ENCODE peak calls at places on chromosomes 13 and 19, in nine cellular contexts. V is uterus; W is astrocyte; T is upper lobe of right lung; R is PC-3; I is testis; D is CD8-positive, alpha-beta T cell; Q is right lobe of liver; X is adrenal gland. Y is an unnamed sample.

GRCh38 chr19:12946092-12946845 is 607 bp downstream of the RAD23A start:
- DNase-seq in V (peak; percentile 72), R (peak; percentile 82), D (peak; percentile 45), W (peak; percentile 67), I (peak; percentile 68), X (peak; percentile 75), Q (peak; percentile 79), T (peak; percentile 89), Y (no peak)

GRCh38 chr13:64061649-64062048 is 2646.0 kb upstream of the PCDH20 start:
- DNase-seq in R (no peak), Q (no peak), D (no peak), T (no peak), W (no peak), X (no peak), I (no peak), V (no peak), Y (no peak)

GRCh38 chr13:113216165-113217056 is 7.0 kb downstream of the CUL4A start:
- DNase-seq in R (peak; percentile 73), V (no peak), Q (no peak), W (peak; percentile 78), X (peak; percentile 63), T (peak; percentile 74), I (no peak), D (no peak), Y (no peak)

GRCh38 chr13:45224181-45224580 is 23.3 kb upstream of the KCTD4 start:
- DNase-seq in D (no peak), Q (no peak), W (peak; percentile 36), R (no peak), I (no peak), T (no peak), V (no peak), X (no peak), Y (no peak)

GRCh38 chr19:50649433-50650391 is at the start of gene C19orf81:
- DNase-seq in R (peak; percentile 23), D (no peak), V (no peak), I (peak; percentile 68), W (no peak), T (no peak), Q (no peak), X (no peak), Y (no peak)

GRCh38 chr13:95033890-95034289 is 267.4 kb downstream of the ABCC4 start:
- DNase-seq in Q (no peak), X (no peak), V (no peak), D (no peak), I (no peak), R (no peak), T (no peak), W (no peak), Y (no peak)

GRCh38 chr13:48493851-48494250 is 39.0 kb downstream of the RCBTB2 start:
- DNase-seq in V (no peak), R (peak; percentile 91), T (no peak), I (no peak), D (no peak), X (no peak), W (no peak), Q (no peak), Y (no peak)

GRCh38 chr13:38641164-38641948 is 45.5 kb upstream of the FREM2 start:
- DNase-seq in T (no peak), V (no peak), Q (no peak), X (no peak), D (no peak), R (peak; percentile 36), W (no peak), I (no peak), Y (no peak)

GRCh38 chr13:48431431-48431830 is 18.5 kb upstream of the LPAR6 start:
- DNase-seq in V (no peak), W (peak; percentile 74), D (no peak), X (no peak), I (no peak), R (no peak), Q (no peak), T (no peak), Y (no peak)

GRCh38 chr13:77857810-77858209 is 60.8 kb downstream of the EDNRB start:
- DNase-seq in I (no peak), T (no peak), D (no peak), R (no peak), W (peak; percentile 47), Q (no peak), X (no peak), V (no peak), Y (no peak)

GRCh38 chr13:77863037-77863630 is 55.5 kb downstream of the EDNRB start:
- DNase-seq in D (no peak), T (no peak), W (no peak), V (no peak), R (no peak), Q (no peak), X (no peak), I (no peak), Y (no peak)

GRCh38 chr13:77861716-77862115 is 56.9 kb downstream of the EDNRB start:
- DNase-seq in X (no peak), I (no peak), Q (no peak), R (no peak), D (no peak), T (no peak), V (no peak), W (no peak), Y (no peak)

GRCh38 chr13:77860621-77861020 is 58.0 kb downstream of the EDNRB start:
- DNase-seq in R (peak; percentile 44), T (no peak), I (no peak), W (peak; percentile 80), D (no peak), X (no peak), V (no peak), Q (no peak), Y (no peak)

DNA sequence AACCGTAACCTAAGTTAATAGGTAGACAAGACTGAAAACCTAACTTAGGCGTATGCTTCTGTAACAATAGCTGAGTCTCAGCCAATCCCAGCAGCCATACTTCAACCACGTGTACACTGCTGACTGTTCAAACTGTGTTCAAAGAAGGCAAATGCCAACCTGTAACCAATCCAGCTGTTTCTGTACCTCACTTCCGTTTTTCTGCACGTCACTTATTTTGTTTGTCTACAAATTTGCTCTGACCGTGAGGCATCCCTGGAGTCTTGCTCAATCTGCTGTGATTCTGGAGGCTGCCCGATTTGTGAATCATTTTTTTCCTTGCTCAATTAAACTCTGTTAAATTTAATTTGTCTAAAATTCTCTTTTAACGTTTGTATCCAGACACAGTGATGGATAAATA is 59.2 kb downstream of the EDNRB start:
- DNase-seq in I (peak; percentile 18), Q (no peak), W (peak; percentile 48), D (no peak), T (no peak), X (no peak), R (no peak), V (peak; percentile 38), Y (no peak)
- H3K4me3 ChIP-seq in I (no peak overlapping the region), Q (no peak overlapping the region), W (no peak overlapping the region), D (no peak overlapping the region), T (no peak overlapping the region), X (no peak overlapping the region), R (no peak overlapping the region), V (no peak overlapping the region), Y (no peak overlapping the region)

GRCh38 chr19:5060591-5061339 is 91.9 kb downstream of the KDM4B start:
- DNase-seq in W (no peak), R (no peak), I (no peak), V (no peak), X (no peak), Q (no peak), T (no peak), D (no peak), Y (no peak)

GRCh38 chr19:5057860-5058259 is 88.9 kb downstream of the KDM4B start:
- DNase-seq in T (no peak), X (no peak), D (no peak), V (no peak), Q (no peak), W (no peak), R (peak; percentile 41), I (no peak), Y (no peak)

GRCh38 chr19:5059191-5059579 is 90.3 kb downstream of the KDM4B start:
- DNase-seq in D (no peak), T (no peak), W (no peak), V (no peak), Q (no peak), R (no peak), I (no peak), X (no peak), Y (no peak)

GRCh38 chr19:5058456-5059190 is 89.7 kb downstream of the KDM4B start:
- DNase-seq in Q (no peak), R (peak; percentile 50), V (no peak), X (no peak), I (no peak), D (no peak), T (no peak), W (peak; percentile 37), Y (no peak)

DNA sequence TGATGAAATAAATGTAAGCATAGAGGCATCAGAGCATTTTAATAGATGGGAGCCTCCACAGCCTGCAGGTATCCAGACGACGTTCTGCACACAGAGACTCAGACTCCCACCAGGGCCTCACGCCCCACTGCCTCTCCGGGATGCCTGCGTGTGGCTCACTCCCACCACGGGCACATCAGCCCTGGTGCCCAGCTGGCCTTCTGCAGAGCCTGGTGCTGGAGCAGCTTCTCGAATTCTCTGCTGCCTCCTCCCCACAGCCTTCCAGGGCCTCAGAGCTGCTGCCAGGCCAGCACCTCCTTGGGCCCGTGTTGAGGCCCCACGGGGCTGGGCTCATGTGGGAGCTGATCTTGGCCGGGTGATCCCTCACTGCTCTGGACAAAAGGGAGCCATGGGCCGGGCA is 90.9 kb downstream of the KDM4B start:
- DNase-seq in X (no peak), T (no peak), V (no peak), I (no peak), W (no peak), R (no peak), D (no peak), Q (no peak), Y (no peak)
- H3K27ac ChIP-seq in X (no peak overlapping the region), T (no peak overlapping the region), V (no peak overlapping the region), I (no peak overlapping the region), W (no peak overlapping the region), R (no peak overlapping the region), D (no peak overlapping the region), Q (no peak overlapping the region), Y (no peak overlapping the region)

GRCh38 chr19:17999685-18000479 is 8.1 kb upstream of the ARRDC2 start:
- DNase-seq in I (no peak), D (no peak), W (no peak), Q (peak; percentile 51), V (no peak), X (no peak), T (peak; percentile 63), R (no peak), Y (no peak)
- H3K9me3 ChIP-seq in I (no peaks in the 10 kb centered on the region), D (no peaks in the 10 kb centered on the region), W (no peaks in the 10 kb centered on the region), Q (no peaks in the 10 kb centered on the region), V (no peaks in the 10 kb centered on the region), X (no peaks in the 10 kb centered on the region), T (no peaks in the 10 kb centered on the region), R (no peaks in the 10 kb centered on the region), Y (no peaks in the 10 kb centered on the region)

DNA sequence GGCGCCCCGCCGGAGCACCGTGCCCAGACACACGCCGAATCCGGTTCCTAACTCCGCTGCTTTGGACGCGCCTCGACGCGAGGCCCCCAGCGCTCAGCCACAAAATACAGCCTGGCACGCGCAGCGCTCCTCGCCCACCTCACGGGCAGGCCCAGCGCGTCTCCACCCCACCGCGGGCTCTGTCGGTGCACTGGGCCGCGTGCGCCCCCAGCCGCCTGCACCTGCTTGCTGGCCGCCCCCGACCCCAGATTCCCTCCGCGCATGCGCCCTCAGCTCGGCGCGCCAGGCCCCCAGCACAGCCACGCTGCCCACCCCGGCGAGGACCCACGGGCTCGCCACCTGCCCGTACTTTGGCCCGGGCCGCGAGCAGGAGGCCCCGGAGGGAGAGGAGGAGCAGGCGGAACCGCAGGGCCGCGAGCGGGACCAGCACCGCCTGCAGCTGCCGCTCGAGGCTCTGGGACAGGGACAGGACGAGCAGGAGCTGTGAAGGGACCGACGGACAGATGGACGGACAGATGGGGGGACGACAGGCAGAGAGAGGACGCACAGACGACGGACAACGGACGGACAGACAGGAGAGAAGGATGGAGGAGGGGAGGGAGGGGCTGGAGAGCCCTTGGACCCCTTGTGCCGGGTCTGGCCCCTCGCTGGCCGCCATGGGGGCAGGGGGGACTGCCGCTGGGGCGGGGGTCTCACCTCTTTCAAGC is 5.4 kb downstream of the ANO8 start:
- DNase-seq in X (no peak), Q (no peak), D (no peak), V (no peak), R (no peak), T (no peak), W (no peak), I (no peak), Y (no peak)
- H3K4me3 ChIP-seq in X (no peak overlapping the region), Q (peak overlapping the region; percentile 40), D (peak overlapping the region; percentile 73), V (no peak overlapping the region), R (no peak overlapping the region), T (peak overlapping the region; percentile 47), W (no peak overlapping the region), I (no peak overlapping the region), Y (peak overlapping the region; percentile 33)

Y was measured in naive thymus-derived CD4-positive, alpha-beta T cell.